ENCODE peak calls at places on chromosomes 11 and 22, in nine cellular contexts. I, S, Z, C, P, V, D, T and G are unnamed samples.

GRCh38 chr11:112247198-112247597 is 13.5 kb downstream of the PLET1 start:
- DNase-seq in Z (no peak), T (no peak), I (peak), P (no peak), D (no peak), V (no peak), C (peak), S (no peak), G (peak)

GRCh38 chr22:19063581-19064353 is 58.4 kb downstream of the DGCR2 start:
- DNase-seq in C (no peak), P (no peak), T (no peak), I (no peak), Z (no peak), S (no peak), V (no peak), D (peak), G (no peak)

GRCh38 chr11:35324981-35325380 is 94.4 kb downstream of the SLC1A2 start:
- DNase-seq in S (no peak), P (no peak), C (peak), Z (no peak), I (peak), D (no peak), T (no peak), V (no peak), G (peak)

GRCh38 chr11:111419641-111420327 is 40.7 kb upstream of the POU2AF1 start:
- DNase-seq in T (no peak), P (no peak), S (no peak), I (no peak), C (no peak), Z (no peak), D (no peak), V (no peak), G (no peak)

GRCh38 chr11:119175493-119176077 is 7.1 kb downstream of the NLRX1 start:
- DNase-seq in Z (no peak), P (no peak), D (peak), T (no peak), C (peak), I (peak), V (no peak), S (no peak), G (peak)

GRCh38 chr11:117126223-117126965 is 17.7 kb upstream of the PAFAH1B2 start:
- DNase-seq in D (no peak), V (no peak), S (no peak), T (no peak), P (no peak), C (no peak), I (no peak), Z (no peak), G (no peak)

GRCh38 chr11:45146072-45147016 is at the start of gene PRDM11:
- DNase-seq in T (peak), C (peak), S (no peak), D (peak), Z (peak), V (peak), I (peak), P (peak), G (peak)

GRCh38 chr22:47293368-47294221 is 531.1 kb downstream of the TBC1D22A start:
- DNase-seq in C (no peak), D (no peak), P (no peak), V (no peak), T (no peak), Z (no peak), I (no peak), S (no peak), G (no peak)

GRCh38 chr11:95732930-95733602 is 56.5 kb downstream of the FAM76B start:
- DNase-seq in C (no peak), V (no peak), S (no peak), Z (no peak), P (no peak), T (no peak), I (no peak), D (no peak), G (no peak)

GRCh38 chr11:97772696-97773095 is 1248.1 kb upstream of the CNTN5 start:
- DNase-seq in P (no peak), C (no peak), D (no peak), V (no peak), S (no peak), Z (no peak), I (no peak), T (no peak), G (no peak)

GRCh38 chr22:19877626-19878339 is 23.1 kb upstream of the GNB1L start:
- DNase-seq in C (peak), V (no peak), S (no peak), Z (no peak), P (no peak), I (peak), T (no peak), D (no peak), G (peak)

GRCh38 chr11:129639300-129639699 is 176.3 kb upstream of the TMEM45B start:
- DNase-seq in I (peak), S (no peak), V (peak), T (no peak), P (no peak), C (peak), D (peak), Z (no peak), G (peak)

GRCh38 chr11:59510917-59511589 is at the start of gene OR4D9:
- DNase-seq in S (no peak), P (no peak), I (no peak), C (no peak), V (no peak), D (peak), Z (no peak), T (no peak), G (no peak)

GRCh38 chr11:21622995-21623394 is 569.9 kb upstream of the ANO5 start:
- DNase-seq in V (no peak), S (no peak), P (no peak), D (no peak), Z (no peak), T (no peak), C (no peak), I (no peak), G (no peak)

GRCh38 chr11:125369808-125370207 is 126.3 kb downstream of the FEZ1 start:
- DNase-seq in S (no peak), I (no peak), V (no peak), C (no peak), Z (no peak), P (no peak), T (no peak), D (no peak), G (no peak)

GRCh38 chr22:26401726-26402125 is 27.3 kb upstream of the ASPHD2 start:
- DNase-seq in I (no peak), D (no peak), S (no peak), Z (peak), T (no peak), C (no peak), P (no peak), V (peak), G (no peak)
- H2AFZ ChIP-seq in I (no peak), D (no peak), S (peak), Z (no peak), T (peak), C (no peak), P (peak), V (no peak), G (no peak)

DNA sequence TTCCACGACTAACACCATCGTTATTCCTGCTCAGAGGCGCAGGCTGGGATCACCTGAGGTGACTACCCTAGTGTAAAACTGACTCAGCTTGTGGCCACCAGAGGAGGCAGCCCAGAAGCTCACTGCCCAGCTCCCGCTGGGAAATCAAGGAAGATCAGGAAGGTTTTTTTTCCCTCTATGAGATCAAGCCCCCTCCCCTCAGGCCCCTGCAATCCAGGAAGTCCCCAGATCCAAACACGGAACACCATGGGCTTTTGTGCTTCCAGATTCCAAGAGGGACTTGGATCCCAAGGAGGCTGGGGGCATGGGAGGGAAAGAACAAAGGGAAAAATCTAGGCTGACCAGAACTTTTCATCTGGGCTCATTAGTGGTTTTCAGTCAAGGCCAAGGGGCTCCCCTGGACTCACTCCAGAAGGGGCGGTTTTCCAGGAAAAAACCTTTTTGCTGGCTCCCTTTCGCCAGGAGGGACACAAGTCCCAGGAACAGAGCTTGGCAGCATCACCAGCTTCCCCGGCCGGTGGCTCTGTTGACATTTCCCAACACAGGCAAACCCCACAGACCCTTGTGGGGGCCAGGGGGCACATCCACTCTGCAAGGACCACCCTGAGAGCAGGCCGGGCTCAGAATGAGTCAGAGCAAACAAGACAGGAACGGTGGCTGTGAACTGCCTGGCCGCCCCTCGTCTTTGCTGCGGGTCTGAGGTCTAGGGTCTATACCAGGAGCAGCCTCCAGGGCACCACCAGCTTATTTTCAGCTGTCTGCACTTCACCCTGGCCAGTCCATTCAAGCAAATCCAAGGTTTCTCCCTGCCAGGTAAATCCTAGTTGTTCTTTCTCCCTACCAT is 36.8 kb downstream of the MYH9 start:
- DNase-seq in T (no peak), C (peak), D (peak), V (no peak), P (no peak), I (peak), S (no peak), Z (no peak), G (peak)
- H2AFZ ChIP-seq in T (no peak), C (no peak), D (no peak), V (no peak), P (no peak), I (peak), S (no peak), Z (no peak), G (no peak)

DNA sequence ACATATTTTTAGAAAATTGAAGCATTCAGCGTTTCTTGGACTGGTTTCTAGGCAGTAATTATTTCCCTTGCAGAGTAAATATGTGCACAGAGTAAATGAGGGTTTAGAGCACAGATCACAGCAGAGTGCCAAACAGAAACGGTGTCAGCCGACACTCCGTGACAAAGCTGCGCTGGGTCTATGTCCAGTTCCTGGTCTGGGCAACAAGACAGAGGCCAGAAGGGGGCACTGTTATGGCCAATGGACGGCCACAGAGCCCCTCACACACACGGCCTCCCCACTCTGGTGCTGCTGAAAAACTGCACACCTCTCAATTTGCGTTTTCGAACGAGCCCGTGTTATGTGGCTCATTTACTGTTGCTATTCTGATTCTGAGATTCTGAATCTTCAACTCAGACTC is 180.7 kb downstream of the MPPED1 start:
- DNase-seq in C (no peak), P (no peak), Z (peak), V (no peak), T (peak), D (no peak), I (peak), S (no peak), G (no peak)
- H2AFZ ChIP-seq in C (no peak), P (no peak), Z (no peak), V (no peak), T (no peak), D (no peak), I (no peak), S (no peak), G (no peak)

GRCh38 chr22:22178566-22178965 is 66.0 kb upstream of the VPREB1 start:
- DNase-seq in Z (no peak), T (no peak), P (peak), C (no peak), V (no peak), I (no peak), S (no peak), D (no peak), G (no peak)
- H2AFZ ChIP-seq in Z (no peak), T (peak), P (peak), C (no peak), V (no peak), I (no peak), S (no peak), D (no peak), G (no peak)

DNA sequence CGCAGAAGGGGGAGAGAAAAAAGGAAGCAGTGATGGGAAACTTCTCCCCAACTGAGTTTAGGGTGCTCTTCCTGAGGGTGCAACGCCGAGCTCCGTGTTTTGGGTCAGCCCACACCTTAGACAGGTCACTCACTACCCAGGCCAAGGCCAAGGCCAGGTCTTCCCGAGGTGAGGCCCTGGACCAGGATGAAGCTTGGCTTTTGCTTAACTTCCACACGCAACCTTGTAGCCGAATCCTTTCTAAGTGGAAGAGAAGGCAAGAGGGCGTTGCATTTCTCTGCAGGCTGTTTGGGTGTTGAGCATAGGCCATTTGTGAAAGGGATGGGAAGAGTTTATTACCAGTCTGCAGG is 1.4 kb downstream of the KREMEN1 start:
- DNase-seq in S (no peak), I (no peak), D (no peak), C (no peak), P (no peak), T (no peak), Z (no peak), V (no peak), G (no peak)
- H2AFZ ChIP-seq in S (peak), I (peak), D (no peak), C (peak), P (no peak), T (peak), Z (no peak), V (no peak), G (peak)

GRCh38 chr11:12270817-12271216 is 106.6 kb upstream of the PARVA start:
- DNase-seq in I (no peak), C (no peak), Z (no peak), P (no peak), T (no peak), V (no peak), S (no peak), D (no peak), G (no peak)

GRCh38 chr11:12269446-12270214 is 107.7 kb upstream of the PARVA start:
- DNase-seq in Z (no peak), V (no peak), C (no peak), I (no peak), T (no peak), D (no peak), P (no peak), S (no peak), G (no peak)

GRCh38 chr11:12269104-12269441 is 108.3 kb upstream of the PARVA start:
- DNase-seq in S (no peak), C (no peak), P (no peak), V (no peak), Z (no peak), T (no peak), I (peak), D (peak), G (no peak)

GRCh38 chr11:12271241-12271640 is 106.1 kb upstream of the PARVA start:
- DNase-seq in I (no peak), S (no peak), T (no peak), V (no peak), Z (no peak), D (no peak), C (no peak), P (no peak), G (no peak)

DNA sequence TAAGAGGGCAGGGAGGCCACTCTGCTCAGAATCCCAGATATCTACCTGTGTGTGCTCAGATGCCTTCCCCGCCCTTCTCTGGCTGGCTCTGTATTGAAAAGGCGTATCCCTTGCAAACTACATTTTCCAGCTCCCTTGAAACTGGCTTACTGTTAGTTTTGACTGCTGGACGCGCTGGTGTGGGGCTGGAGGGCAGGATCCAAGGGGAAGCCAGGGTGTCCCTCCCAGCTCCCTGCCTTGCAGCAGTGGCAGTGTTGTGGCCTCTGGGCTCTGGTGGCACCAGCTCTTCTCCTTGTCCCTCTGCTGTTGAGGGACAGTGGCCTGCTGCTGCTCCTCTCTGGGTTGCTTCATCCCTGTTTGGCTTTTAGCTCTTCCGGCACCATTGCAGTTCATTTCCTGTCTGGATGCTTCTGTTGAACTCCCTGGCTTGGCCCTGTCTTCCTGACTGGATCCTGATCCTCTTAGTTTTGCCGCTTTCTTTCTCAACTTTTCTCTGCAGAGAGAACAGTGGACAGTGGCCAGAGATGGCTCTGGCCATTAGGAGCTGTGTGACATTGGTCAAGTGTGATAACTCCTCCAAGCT is 107.1 kb upstream of the PARVA start:
- DNase-seq in Z (no peak), C (no peak), V (no peak), I (no peak), S (no peak), D (no peak), T (no peak), P (no peak), G (no peak)
- H2AFZ ChIP-seq in Z (no peak), C (no peak), V (no peak), I (peak), S (no peak), D (peak), T (peak), P (no peak), G (no peak)

GRCh38 chr11:27653990-27654758 is 46.1 kb downstream of the BDNF start:
- DNase-seq in D (no peak), I (no peak), T (no peak), P (no peak), C (no peak), S (no peak), V (no peak), Z (no peak), G (no peak)

GRCh38 chr11:27649800-27650199 is 50.5 kb downstream of the BDNF start:
- DNase-seq in V (no peak), D (no peak), C (no peak), Z (no peak), P (no peak), S (no peak), T (no peak), I (peak), G (no peak)

GRCh38 chr11:27646051-27646818 is 54.0 kb downstream of the BDNF start:
- DNase-seq in P (no peak), D (no peak), C (no peak), I (peak), T (no peak), S (no peak), V (no peak), Z (no peak), G (no peak)

GRCh38 chr11:27642954-27643353 is 57.3 kb downstream of the BDNF start:
- DNase-seq in P (no peak), C (no peak), T (no peak), S (no peak), D (no peak), V (no peak), Z (no peak), I (no peak), G (no peak)

DNA sequence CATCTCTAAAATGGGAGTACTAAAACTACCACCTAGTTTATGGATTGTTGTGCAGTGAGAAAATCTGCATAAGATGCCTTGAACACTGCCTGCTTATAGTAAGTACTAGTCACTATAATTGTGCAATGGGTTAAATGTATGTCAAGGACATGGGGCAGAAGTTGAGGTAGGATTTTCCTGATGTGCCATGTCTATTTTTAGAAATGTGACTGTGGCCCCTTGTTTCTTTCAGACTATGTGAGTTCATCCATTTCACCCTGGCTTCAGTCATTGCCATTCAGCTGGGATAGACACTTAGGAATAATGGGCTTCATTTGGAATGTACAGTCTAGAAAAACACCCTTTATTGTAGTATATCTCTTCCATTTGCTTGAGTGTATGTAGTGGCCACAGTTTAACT is 51.4 kb downstream of the BDNF start:
- DNase-seq in D (no peak), Z (no peak), S (no peak), P (no peak), V (no peak), T (no peak), I (peak), C (no peak), G (no peak)
- H2AFZ ChIP-seq in D (no peak), Z (no peak), S (no peak), P (no peak), V (no peak), T (no peak), I (no peak), C (no peak), G (no peak)

DNA sequence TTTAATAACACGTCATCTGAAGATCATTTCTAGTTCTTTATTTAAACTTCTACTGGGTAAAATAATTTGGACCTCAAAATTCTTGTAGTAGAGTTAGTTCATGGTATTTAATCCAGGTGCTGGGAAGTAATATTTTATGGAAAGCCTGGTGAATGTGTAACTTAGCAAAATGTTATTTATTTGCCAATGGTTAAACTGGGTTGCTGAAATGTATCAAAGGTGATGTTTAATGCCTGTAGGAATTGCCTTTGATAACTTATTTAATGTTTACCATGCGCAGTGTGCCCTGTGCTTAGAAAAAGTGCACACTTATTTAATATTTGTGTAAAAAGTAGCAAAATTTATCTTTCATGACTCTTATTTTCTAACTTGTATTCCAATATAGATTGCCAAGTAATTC is 11.2 kb downstream of the OR5M11 start:
- DNase-seq in T (no peak), D (no peak), P (no peak), S (no peak), Z (no peak), V (no peak), I (no peak), C (no peak), G (no peak)
- H2AFZ ChIP-seq in T (no peak), D (no peak), P (no peak), S (no peak), Z (no peak), V (no peak), I (no peak), C (no peak), G (no peak)